ENCODE peak calls at places on chromosomes 2 and 18, in six cellular contexts. M, F, S, D, P and N are unnamed samples.

GRCh38 chr2:8479298-8479697 is 202.6 kb upstream of the ID2 start:
- DNase-seq in M (no peak), F (no peak), S (peak), D (no peak), P (no peak), N (no peak)

GRCh38 chr2:112483047-112483473 is 1.1 kb downstream of the TTL start:
- DNase-seq in M (peak), F (peak), S (no peak), D (peak), P (no peak), N (no peak)

GRCh38 chr18:48928787-48929186 is 22.0 kb downstream of the SMAD7 start:
- DNase-seq in M (no peak), F (peak), S (peak), D (peak), P (peak), N (no peak)

GRCh38 chr2:8633735-8634313 is 48.0 kb upstream of the ID2 start:
- DNase-seq in M (no peak), F (no peak), S (no peak), D (peak), P (no peak), N (no peak)

GRCh38 chr2:227853204-227853629 is 18.2 kb upstream of the DAW1 start:
- DNase-seq in M (no peak), F (peak), S (no peak), D (peak), P (no peak), N (no peak)

GRCh38 chr2:71889991-71890684 is 257.5 kb downstream of the CYP26B1 start:
- DNase-seq in M (no peak), F (peak), S (no peak), D (peak), P (no peak), N (no peak)

GRCh38 chr2:222907790-222908431 is 47.1 kb downstream of the ACSL3 start:
- DNase-seq in M (no peak), F (no peak), S (no peak), D (peak), P (no peak), N (no peak)

GRCh38 chr18:8803063-8803795 is 97.9 kb downstream of the MTCL1 start:
- DNase-seq in M (no peak), F (no peak), S (no peak), D (no peak), P (no peak), N (no peak)

GRCh38 chr2:217262916-217263315 is 403.1 kb upstream of the TNP1 start:
- DNase-seq in M (no peak), F (no peak), S (no peak), D (no peak), P (no peak), N (no peak)

GRCh38 chr2:188811522-188811921 is 162.7 kb upstream of the COL3A1 start:
- DNase-seq in M (no peak), F (peak), S (no peak), D (peak), P (no peak), N (no peak)

GRCh38 chr18:69617408-69617807 is 216.7 kb downstream of the DOK6 start:
- DNase-seq in M (no peak), F (no peak), S (no peak), D (no peak), P (no peak), N (no peak)

GRCh38 chr18:32060026-32060425 is 31.6 kb upstream of the RNF138 start:
- DNase-seq in M (no peak), F (no peak), S (no peak), D (no peak), P (no peak), N (no peak)

GRCh38 chr18:61957801-61958516 is 65.2 kb upstream of the RNF152 start:
- DNase-seq in M (peak), F (peak), S (no peak), D (no peak), P (no peak), N (no peak)

GRCh38 chr2:105449083-105449482 is 50.2 kb upstream of the FHL2 start:
- DNase-seq in M (no peak), F (peak), S (no peak), D (no peak), P (no peak), N (no peak)

GRCh38 chr2:46232860-46233259 is 64.3 kb upstream of the EPAS1 start:
- DNase-seq in M (no peak), F (no peak), S (no peak), D (peak), P (no peak), N (no peak)

GRCh38 chr2:191678437-191679110 is 638 bp downstream of the NABP1 start:
- DNase-seq in M (peak), F (peak), S (peak), D (no peak), P (no peak), N (no peak)

GRCh38 chr2:186457908-186458307 is 28.2 kb upstream of the ZC3H15 start:
- DNase-seq in M (no peak), F (no peak), S (no peak), D (no peak), P (no peak), N (no peak)

GRCh38 chr2:215511454-215512346 is 75.8 kb upstream of the FN1 start:
- DNase-seq in M (no peak), F (no peak), S (no peak), D (no peak), P (no peak), N (no peak)

GRCh38 chr2:86490245-86490644 is 49.1 kb downstream of the KDM3A start:
- DNase-seq in M (no peak), F (no peak), S (no peak), D (no peak), P (no peak), N (no peak)

GRCh38 chr2:85584354-85584856 is at the start of gene VAMP5:
- DNase-seq in M (no peak), F (no peak), S (no peak), D (no peak), P (no peak), N (no peak)

GRCh38 chr2:212777020-212777491 is 238.5 kb upstream of the ERBB4 start:
- DNase-seq in M (no peak), F (peak), S (no peak), D (peak), P (no peak), N (no peak)

GRCh38 chr2:151525872-151526271 is 116.2 kb downstream of the RIF1 start:
- DNase-seq in M (no peak), F (no peak), S (no peak), D (no peak), P (no peak), N (no peak)

GRCh38 chr2:69952336-69953115 is 8.9 kb downstream of the ASPRV1 start:
- DNase-seq in M (no peak), F (no peak), S (no peak), D (no peak), P (no peak), N (no peak)
- TF ChIP-seq CTCF in M (no peak), F (no peak), S (no peak), D (no peak), P (no peak), N (no peak)

GRCh38 chr2:64062840-64063239 is 43.6 kb upstream of the VPS54 start:
- DNase-seq in M (no peak), F (peak), S (no peak), D (peak), P (no peak), N (no peak)
- TF ChIP-seq CTCF in M (no peak), F (no peak), S (no peak), D (no peak), P (no peak), N (no peak)

GRCh38 chr2:171811229-171811628 is 82.8 kb downstream of the SLC25A12 start:
- DNase-seq in M (no peak), F (peak), S (no peak), D (peak), P (no peak), N (no peak)
- TF ChIP-seq CTCF in M (no peak), F (peak), S (peak), D (peak), P (peak), N (no peak)

GRCh38 chr2:34907812-34908211 is 1308.7 kb upstream of the FAM98A start:
- DNase-seq in M (no peak), F (no peak), S (no peak), D (no peak), P (no peak), N (no peak)
- TF ChIP-seq CTCF in M (no peak), F (no peak), S (no peak), D (no peak), P (no peak), N (no peak)

DNA sequence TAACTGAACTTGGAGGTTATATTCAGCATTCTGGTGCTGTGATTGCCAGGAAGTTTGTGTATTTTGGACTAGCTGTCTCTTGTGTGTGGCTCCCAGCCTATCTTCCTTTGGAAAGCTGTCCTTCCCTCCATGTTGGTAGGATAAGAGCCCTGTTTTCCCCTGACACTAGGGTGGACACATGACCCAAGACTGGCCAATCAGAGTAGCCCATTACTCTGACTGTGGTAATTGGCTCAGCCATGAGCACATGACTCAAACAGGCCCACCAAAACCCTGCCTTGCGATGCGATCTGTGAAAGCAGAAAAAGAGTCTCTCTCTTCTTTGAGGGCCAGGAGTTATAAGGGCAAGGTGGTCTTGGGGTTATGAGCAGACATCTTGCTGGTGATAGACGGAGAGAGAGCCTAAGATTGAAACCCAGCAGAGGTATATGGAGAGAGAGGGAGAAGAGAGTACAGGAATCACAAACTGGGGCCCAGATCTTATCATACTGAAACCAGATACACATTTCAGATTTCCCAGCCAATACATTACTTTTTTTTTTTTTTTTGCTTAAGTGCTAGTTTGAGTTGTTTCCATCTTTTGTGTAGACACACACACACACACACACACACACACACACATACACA is 45.3 kb upstream of the SERPINE2 start:
- DNase-seq in M (no peak), F (no peak), S (no peak), D (no peak), P (no peak), N (no peak)
- TF ChIP-seq CTCF in M (no peak), F (no peak), S (no peak), D (no peak), P (no peak), N (no peak)

GRCh38 chr2:88448248-88448647 is 4.2 kb downstream of the FOXI3 start:
- DNase-seq in M (no peak), F (no peak), S (no peak), D (no peak), P (no peak), N (no peak)
- TF ChIP-seq CTCF in M (no peak), F (no peak), S (no peak), D (no peak), P (no peak), N (no peak)

GRCh38 chr18:5604778-5605177 is 61.0 kb upstream of the EPB41L3 start:
- DNase-seq in M (no peak), F (no peak), S (no peak), D (no peak), P (no peak), N (no peak)
- TF ChIP-seq CTCF in M (no peak), F (no peak), S (no peak), D (peak), P (peak), N (no peak)

GRCh38 chr2:74507145-74507925 is at the start of gene PCGF1:
- DNase-seq in M (peak), F (peak), S (peak), D (peak), P (peak), N (peak)
- TF ChIP-seq CTCF in M (no peak), F (no peak), S (peak), D (peak), P (no peak), N (no peak)

GRCh38 chr2:81266106-81266505 is 961.6 kb upstream of the LRRTM1 start:
- DNase-seq in M (peak), F (no peak), S (no peak), D (no peak), P (no peak), N (no peak)
- TF ChIP-seq CTCF in M (peak), F (no peak), S (no peak), D (no peak), P (no peak), N (no peak)

DNA sequence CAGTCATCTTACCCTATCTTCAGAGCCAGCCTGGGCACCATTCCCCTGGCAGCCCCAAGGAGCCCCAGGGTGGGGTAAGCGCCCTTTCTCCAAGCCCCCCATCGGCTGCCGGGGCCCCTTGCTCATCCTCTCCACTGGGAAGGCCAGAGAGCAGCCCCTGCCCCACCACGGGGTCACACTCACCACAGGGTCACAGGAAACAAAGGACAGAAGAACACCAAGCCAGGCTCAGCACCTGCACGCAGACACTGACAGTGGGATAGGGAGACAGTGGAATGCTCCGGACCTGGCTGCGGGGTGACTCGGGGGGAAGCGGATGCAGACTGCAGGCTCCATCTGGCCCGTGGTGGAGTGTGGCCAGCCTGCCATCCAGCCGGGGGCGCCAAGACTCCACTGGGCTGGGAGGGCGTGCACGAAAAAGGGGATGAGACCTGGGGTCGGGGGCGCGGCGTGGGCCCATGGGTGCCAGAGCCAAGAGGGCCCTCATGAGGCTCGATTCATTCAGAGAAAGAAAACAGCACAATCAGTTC is 21.1 kb downstream of the HDAC4 start:
- DNase-seq in M (peak), F (no peak), S (no peak), D (no peak), P (no peak), N (no peak)
- TF ChIP-seq CTCF in M (no peak), F (no peak), S (no peak), D (peak), P (no peak), N (no peak)